ENCODE peak calls at places on chromosomes 11 and 22, in four cellular contexts. One of them, this sample, is unnamed.

GRCh38 chr11:76307978-76308747 is 72.8 kb downstream of the THAP12 start:
- DNase-seq in iPS-NIHi11: no peak
- DNase-seq in activated T-helper 1 cell treated with anti-CD3 and anti-CD28 coated beads, Interleukin-12 subunit alpha, Interleukin-12 subunit beta, Interleukin-2, Interleukin-4 antibody, amounts not matched to agents 30 ng/mL and 10 ng/mL and 1 ng/mL, durations not matched to agents 14 hours and 24 hours and 36 hours: no peak
- DNase-seq in stimulated activated CD4-positive, alpha-beta T cell treated with anti-CD3 and anti-CD28 coated beads, Interleukin-12 subunit alpha, Interleukin-12 subunit beta, amount 100 ng/mL, for 4 hours: no peak
- DNase-seq in this sample: no peak

GRCh38 chr22:40411506-40411861 is 41.1 kb downstream of the SGSM3 start:
- DNase-seq in iPS-NIHi11: no peak
- DNase-seq in stimulated activated CD4-positive, alpha-beta T cell treated with anti-CD3 and anti-CD28 coated beads, Interleukin-12 subunit alpha, Interleukin-12 subunit beta, amount 100 ng/mL, for 4 hours: no peak
- DNase-seq in activated T-helper 1 cell treated with anti-CD3 and anti-CD28 coated beads, Interleukin-12 subunit alpha, Interleukin-12 subunit beta, Interleukin-2, Interleukin-4 antibody, amounts not matched to agents 30 ng/mL and 10 ng/mL and 1 ng/mL, durations not matched to agents 14 hours and 24 hours and 36 hours: no peak
- DNase-seq in this sample: no peak

GRCh38 chr11:32312865-32313403 is 122.4 kb downstream of the WT1 start:
- DNase-seq in stimulated activated CD4-positive, alpha-beta T cell treated with anti-CD3 and anti-CD28 coated beads, Interleukin-12 subunit alpha, Interleukin-12 subunit beta, amount 100 ng/mL, for 4 hours: no peak
- DNase-seq in iPS-NIHi11: peak
- DNase-seq in activated T-helper 1 cell treated with anti-CD3 and anti-CD28 coated beads, Interleukin-12 subunit alpha, Interleukin-12 subunit beta, Interleukin-2, Interleukin-4 antibody, amounts not matched to agents 30 ng/mL and 10 ng/mL and 1 ng/mL, durations not matched to agents 14 hours and 24 hours and 36 hours: no peak
- DNase-seq in this sample: no peak

GRCh38 chr11:64539711-64540420 is 51.2 kb upstream of the SLC22A12 start:
- DNase-seq in iPS-NIHi11: no peak
- DNase-seq in stimulated activated CD4-positive, alpha-beta T cell treated with anti-CD3 and anti-CD28 coated beads, Interleukin-12 subunit alpha, Interleukin-12 subunit beta, amount 100 ng/mL, for 4 hours: no peak
- DNase-seq in activated T-helper 1 cell treated with anti-CD3 and anti-CD28 coated beads, Interleukin-12 subunit alpha, Interleukin-12 subunit beta, Interleukin-2, Interleukin-4 antibody, amounts not matched to agents 30 ng/mL and 10 ng/mL and 1 ng/mL, durations not matched to agents 14 hours and 24 hours and 36 hours: no peak
- DNase-seq in this sample: no peak

GRCh38 chr22:31533391-31533790 is 37.1 kb downstream of the SFI1 start:
- DNase-seq in stimulated activated CD4-positive, alpha-beta T cell treated with anti-CD3 and anti-CD28 coated beads, Interleukin-12 subunit alpha, Interleukin-12 subunit beta, amount 100 ng/mL, for 4 hours: no peak
- DNase-seq in activated T-helper 1 cell treated with anti-CD3 and anti-CD28 coated beads, Interleukin-12 subunit alpha, Interleukin-12 subunit beta, Interleukin-2, Interleukin-4 antibody, amounts not matched to agents 30 ng/mL and 10 ng/mL and 1 ng/mL, durations not matched to agents 14 hours and 24 hours and 36 hours: no peak
- DNase-seq in iPS-NIHi11: no peak
- DNase-seq in this sample: no peak

GRCh38 chr11:118435233-118435892 is 929 bp upstream of the KMT2A start:
- DNase-seq in iPS-NIHi11: peak
- DNase-seq in activated T-helper 1 cell treated with anti-CD3 and anti-CD28 coated beads, Interleukin-12 subunit alpha, Interleukin-12 subunit beta, Interleukin-2, Interleukin-4 antibody, amounts not matched to agents 30 ng/mL and 10 ng/mL and 1 ng/mL, durations not matched to agents 14 hours and 24 hours and 36 hours: peak
- DNase-seq in stimulated activated CD4-positive, alpha-beta T cell treated with anti-CD3 and anti-CD28 coated beads, Interleukin-12 subunit alpha, Interleukin-12 subunit beta, amount 100 ng/mL, for 4 hours: peak
- DNase-seq in this sample: peak

GRCh38 chr11:98965358-98965757 is 55.4 kb upstream of the CNTN5 start:
- DNase-seq in stimulated activated CD4-positive, alpha-beta T cell treated with anti-CD3 and anti-CD28 coated beads, Interleukin-12 subunit alpha, Interleukin-12 subunit beta, amount 100 ng/mL, for 4 hours: no peak
- DNase-seq in iPS-NIHi11: no peak
- DNase-seq in activated T-helper 1 cell treated with anti-CD3 and anti-CD28 coated beads, Interleukin-12 subunit alpha, Interleukin-12 subunit beta, Interleukin-2, Interleukin-4 antibody, amounts not matched to agents 30 ng/mL and 10 ng/mL and 1 ng/mL, durations not matched to agents 14 hours and 24 hours and 36 hours: no peak
- DNase-seq in this sample: no peak

GRCh38 chr11:8832571-8833260 is 78.3 kb upstream of the AKIP1 start:
- DNase-seq in activated T-helper 1 cell treated with anti-CD3 and anti-CD28 coated beads, Interleukin-12 subunit alpha, Interleukin-12 subunit beta, Interleukin-2, Interleukin-4 antibody, amounts not matched to agents 30 ng/mL and 10 ng/mL and 1 ng/mL, durations not matched to agents 14 hours and 24 hours and 36 hours: peak
- DNase-seq in iPS-NIHi11: peak
- DNase-seq in stimulated activated CD4-positive, alpha-beta T cell treated with anti-CD3 and anti-CD28 coated beads, Interleukin-12 subunit alpha, Interleukin-12 subunit beta, amount 100 ng/mL, for 4 hours: no peak
- DNase-seq in this sample: peak

GRCh38 chr11:7168741-7168990 is 79.9 kb downstream of the RBMXL2 start:
- DNase-seq in stimulated activated CD4-positive, alpha-beta T cell treated with anti-CD3 and anti-CD28 coated beads, Interleukin-12 subunit alpha, Interleukin-12 subunit beta, amount 100 ng/mL, for 4 hours: no peak
- DNase-seq in iPS-NIHi11: no peak
- DNase-seq in activated T-helper 1 cell treated with anti-CD3 and anti-CD28 coated beads, Interleukin-12 subunit alpha, Interleukin-12 subunit beta, Interleukin-2, Interleukin-4 antibody, amounts not matched to agents 30 ng/mL and 10 ng/mL and 1 ng/mL, durations not matched to agents 14 hours and 24 hours and 36 hours: no peak
- DNase-seq in this sample: no peak

GRCh38 chr11:111046291-111046690 is 199.2 kb upstream of the POU2AF2 start:
- DNase-seq in iPS-NIHi11: no peak
- DNase-seq in stimulated activated CD4-positive, alpha-beta T cell treated with anti-CD3 and anti-CD28 coated beads, Interleukin-12 subunit alpha, Interleukin-12 subunit beta, amount 100 ng/mL, for 4 hours: no peak
- DNase-seq in activated T-helper 1 cell treated with anti-CD3 and anti-CD28 coated beads, Interleukin-12 subunit alpha, Interleukin-12 subunit beta, Interleukin-2, Interleukin-4 antibody, amounts not matched to agents 30 ng/mL and 10 ng/mL and 1 ng/mL, durations not matched to agents 14 hours and 24 hours and 36 hours: no peak
- DNase-seq in this sample: no peak

GRCh38 chr22:47014636-47014930 is 252.1 kb downstream of the TBC1D22A start:
- DNase-seq in iPS-NIHi11: no peak
- DNase-seq in activated T-helper 1 cell treated with anti-CD3 and anti-CD28 coated beads, Interleukin-12 subunit alpha, Interleukin-12 subunit beta, Interleukin-2, Interleukin-4 antibody, amounts not matched to agents 30 ng/mL and 10 ng/mL and 1 ng/mL, durations not matched to agents 14 hours and 24 hours and 36 hours: no peak
- DNase-seq in stimulated activated CD4-positive, alpha-beta T cell treated with anti-CD3 and anti-CD28 coated beads, Interleukin-12 subunit alpha, Interleukin-12 subunit beta, amount 100 ng/mL, for 4 hours: no peak
- DNase-seq in this sample: no peak

GRCh38 chr11:117796456-117797428 is at the start of gene DSCAML1:
- DNase-seq in activated T-helper 1 cell treated with anti-CD3 and anti-CD28 coated beads, Interleukin-12 subunit alpha, Interleukin-12 subunit beta, Interleukin-2, Interleukin-4 antibody, amounts not matched to agents 30 ng/mL and 10 ng/mL and 1 ng/mL, durations not matched to agents 14 hours and 24 hours and 36 hours: peak
- DNase-seq in iPS-NIHi11: peak
- DNase-seq in stimulated activated CD4-positive, alpha-beta T cell treated with anti-CD3 and anti-CD28 coated beads, Interleukin-12 subunit alpha, Interleukin-12 subunit beta, amount 100 ng/mL, for 4 hours: peak
- DNase-seq in this sample: no peak

GRCh38 chr22:47963660-47964059 is 1201.2 kb downstream of the TBC1D22A start:
- DNase-seq in stimulated activated CD4-positive, alpha-beta T cell treated with anti-CD3 and anti-CD28 coated beads, Interleukin-12 subunit alpha, Interleukin-12 subunit beta, amount 100 ng/mL, for 4 hours: no peak
- DNase-seq in iPS-NIHi11: no peak
- DNase-seq in activated T-helper 1 cell treated with anti-CD3 and anti-CD28 coated beads, Interleukin-12 subunit alpha, Interleukin-12 subunit beta, Interleukin-2, Interleukin-4 antibody, amounts not matched to agents 30 ng/mL and 10 ng/mL and 1 ng/mL, durations not matched to agents 14 hours and 24 hours and 36 hours: no peak
- DNase-seq in this sample: no peak

GRCh38 chr11:74950374-74950969 is 1.4 kb downstream of the SPCS2 start:
- DNase-seq in iPS-NIHi11: no peak
- DNase-seq in activated T-helper 1 cell treated with anti-CD3 and anti-CD28 coated beads, Interleukin-12 subunit alpha, Interleukin-12 subunit beta, Interleukin-2, Interleukin-4 antibody, amounts not matched to agents 30 ng/mL and 10 ng/mL and 1 ng/mL, durations not matched to agents 14 hours and 24 hours and 36 hours: no peak
- DNase-seq in stimulated activated CD4-positive, alpha-beta T cell treated with anti-CD3 and anti-CD28 coated beads, Interleukin-12 subunit alpha, Interleukin-12 subunit beta, amount 100 ng/mL, for 4 hours: no peak
- DNase-seq in this sample: no peak

GRCh38 chr11:108818971-108819370 is 154.1 kb downstream of the DDX10 start:
- DNase-seq in iPS-NIHi11: no peak
- DNase-seq in stimulated activated CD4-positive, alpha-beta T cell treated with anti-CD3 and anti-CD28 coated beads, Interleukin-12 subunit alpha, Interleukin-12 subunit beta, amount 100 ng/mL, for 4 hours: no peak
- DNase-seq in activated T-helper 1 cell treated with anti-CD3 and anti-CD28 coated beads, Interleukin-12 subunit alpha, Interleukin-12 subunit beta, Interleukin-2, Interleukin-4 antibody, amounts not matched to agents 30 ng/mL and 10 ng/mL and 1 ng/mL, durations not matched to agents 14 hours and 24 hours and 36 hours: no peak
- DNase-seq in this sample: no peak

GRCh38 chr11:64136767-64137166 is 29.1 kb downstream of the MACROD1 start:
- DNase-seq in activated T-helper 1 cell treated with anti-CD3 and anti-CD28 coated beads, Interleukin-12 subunit alpha, Interleukin-12 subunit beta, Interleukin-2, Interleukin-4 antibody, amounts not matched to agents 30 ng/mL and 10 ng/mL and 1 ng/mL, durations not matched to agents 14 hours and 24 hours and 36 hours: no peak
- DNase-seq in iPS-NIHi11: peak
- DNase-seq in stimulated activated CD4-positive, alpha-beta T cell treated with anti-CD3 and anti-CD28 coated beads, Interleukin-12 subunit alpha, Interleukin-12 subunit beta, amount 100 ng/mL, for 4 hours: no peak
- DNase-seq in this sample: no peak

GRCh38 chr11:65112551-65113360 is 1.1 kb downstream of the TM7SF2 start:
- DNase-seq in activated T-helper 1 cell treated with anti-CD3 and anti-CD28 coated beads, Interleukin-12 subunit alpha, Interleukin-12 subunit beta, Interleukin-2, Interleukin-4 antibody, amounts not matched to agents 30 ng/mL and 10 ng/mL and 1 ng/mL, durations not matched to agents 14 hours and 24 hours and 36 hours: peak
- DNase-seq in iPS-NIHi11: peak
- DNase-seq in stimulated activated CD4-positive, alpha-beta T cell treated with anti-CD3 and anti-CD28 coated beads, Interleukin-12 subunit alpha, Interleukin-12 subunit beta, amount 100 ng/mL, for 4 hours: peak
- DNase-seq in this sample: peak